ENCODE peak calls at places on chromosome 2, in six cellular contexts. One of them, this sample, is unnamed.

GRCh38 chr2:20189299-20189931 is 35.5 kb downstream of the SDC1 start:
- DNase-seq in ovary: no peak
- DNase-seq in HepG2: no peak
- DNase-seq in testis: no peak
- DNase-seq in Peyer's patch: no peak
- DNase-seq in stomach: no peak
- DNase-seq in this sample: no peak

GRCh38 chr2:62142054-62142453 is 53.9 kb upstream of the B3GNT2 start:
- DNase-seq in ovary: no peak
- DNase-seq in HepG2: no peak
- DNase-seq in testis: no peak
- DNase-seq in Peyer's patch: no peak
- DNase-seq in stomach: no peak
- DNase-seq in this sample: no peak

GRCh38 chr2:180622122-180622918 is 358.1 kb upstream of the UBE2E3 start:
- DNase-seq in ovary: no peak
- DNase-seq in HepG2: no peak
- DNase-seq in testis: no peak
- DNase-seq in Peyer's patch: no peak
- DNase-seq in stomach: no peak
- DNase-seq in this sample: no peak

GRCh38 chr2:190514676-190515075 is 19.8 kb downstream of the NEMP2 start:
- DNase-seq in ovary: no peak
- DNase-seq in HepG2: no peak
- DNase-seq in testis: no peak
- DNase-seq in Peyer's patch: no peak
- DNase-seq in stomach: no peak
- DNase-seq in this sample: no peak

GRCh38 chr2:42128731-42129486 is 40.2 kb upstream of the EML4 start:
- DNase-seq in ovary: no peak
- DNase-seq in HepG2: no peak
- DNase-seq in testis: no peak
- DNase-seq in Peyer's patch: no peak
- DNase-seq in stomach: no peak
- DNase-seq in this sample: no peak

GRCh38 chr2:111534816-111535803 is 348.9 kb downstream of the ANAPC1 start:
- DNase-seq in ovary: no peak
- DNase-seq in HepG2: peak
- DNase-seq in testis: no peak
- DNase-seq in Peyer's patch: peak
- DNase-seq in stomach: no peak
- DNase-seq in this sample: no peak

GRCh38 chr2:25234756-25235155 is 66.4 kb upstream of the POMC start:
- DNase-seq in ovary: no peak
- DNase-seq in HepG2: no peak
- DNase-seq in testis: no peak
- DNase-seq in Peyer's patch: no peak
- DNase-seq in stomach: no peak
- DNase-seq in this sample: no peak

GRCh38 chr2:122145805-122146204 is 390.4 kb downstream of the TSN start:
- DNase-seq in ovary: no peak
- DNase-seq in HepG2: no peak
- DNase-seq in testis: no peak
- DNase-seq in Peyer's patch: no peak
- DNase-seq in stomach: no peak
- DNase-seq in this sample: no peak

GRCh38 chr2:236240228-236240990 is 23.8 kb downstream of the ASB18 start:
- DNase-seq in ovary: no peak
- DNase-seq in HepG2: no peak
- DNase-seq in testis: no peak
- DNase-seq in Peyer's patch: no peak
- DNase-seq in stomach: no peak
- DNase-seq in this sample: peak

GRCh38 chr2:11160731-11161455 is 5.6 kb downstream of the SLC66A3 start:
- DNase-seq in ovary: no peak
- DNase-seq in HepG2: no peak
- DNase-seq in testis: no peak
- DNase-seq in Peyer's patch: no peak
- DNase-seq in stomach: no peak
- DNase-seq in this sample: no peak
- TF ChIP-seq POLR2A in ovary: no peak
- TF ChIP-seq POLR2A in HepG2: no peak
- TF ChIP-seq POLR2A in testis: no peak
- TF ChIP-seq POLR2A in Peyer's patch: no peak
- TF ChIP-seq POLR2A in stomach: no peak
- TF ChIP-seq POLR2A in this sample: no peak

GRCh38 chr2:155266579-155266978 is 568.1 kb downstream of the KCNJ3 start:
- DNase-seq in ovary: no peak
- DNase-seq in HepG2: no peak
- DNase-seq in testis: no peak
- DNase-seq in Peyer's patch: no peak
- DNase-seq in stomach: no peak
- DNase-seq in this sample: no peak
- TF ChIP-seq CTCF in ovary: no peak
- TF ChIP-seq CTCF in HepG2: peak
- TF ChIP-seq CTCF in testis: no peak
- TF ChIP-seq CTCF in Peyer's patch: no peak
- TF ChIP-seq CTCF in stomach: no peak
- TF ChIP-seq CTCF in this sample: no peak

DNA sequence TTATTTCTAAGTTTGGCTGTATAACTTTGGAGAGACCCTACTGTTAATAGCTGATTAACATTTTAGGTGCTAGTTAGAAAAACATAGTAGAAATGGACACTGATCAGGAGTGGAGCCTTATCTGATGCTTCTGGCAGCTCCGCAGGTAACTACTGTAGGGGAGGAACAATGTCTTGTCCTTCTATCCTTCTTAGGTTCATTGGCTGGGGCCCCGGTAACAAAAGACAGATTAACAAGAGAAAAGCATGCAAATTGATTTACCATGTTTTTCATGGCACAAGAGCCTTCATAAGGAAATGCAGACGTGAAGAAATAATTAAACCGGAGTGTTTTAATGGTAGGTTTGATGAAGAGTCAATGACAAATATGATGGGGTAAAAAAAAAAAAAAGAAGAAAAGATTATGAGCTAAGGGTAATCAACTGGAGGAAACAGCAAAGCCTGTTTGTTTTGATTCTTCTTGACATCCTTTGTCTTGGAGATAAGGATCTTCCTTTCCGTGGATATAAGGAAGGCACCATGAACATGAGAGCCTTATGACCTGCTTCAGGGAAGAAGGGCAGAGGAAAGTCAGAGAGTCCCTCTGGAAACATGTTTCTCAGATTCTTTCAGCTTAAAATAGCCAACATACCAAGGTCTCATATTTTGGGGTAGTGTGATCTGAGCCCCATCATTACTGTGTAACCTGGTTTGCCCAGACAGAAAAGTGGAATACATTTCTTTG is 62.4 kb upstream of the GCFC2 start:
- DNase-seq in ovary: no peak
- DNase-seq in HepG2: no peak
- DNase-seq in testis: no peak
- DNase-seq in Peyer's patch: no peak
- DNase-seq in stomach: no peak
- DNase-seq in this sample: no peak
- H3K4me3 ChIP-seq in ovary: no peak
- H3K4me3 ChIP-seq in HepG2: no peak
- H3K4me3 ChIP-seq in testis: no peak
- H3K4me3 ChIP-seq in Peyer's patch: no peak
- H3K4me3 ChIP-seq in stomach: no peak
- H3K4me3 ChIP-seq in this sample: no peak

GRCh38 chr2:18915227-18915626 is 325.9 kb upstream of the NT5C1B start:
- DNase-seq in ovary: no peak
- DNase-seq in HepG2: no peak
- DNase-seq in testis: no peak
- DNase-seq in Peyer's patch: no peak
- DNase-seq in stomach: no peak
- DNase-seq in this sample: no peak
- TF ChIP-seq POLR2A in ovary: no peak
- TF ChIP-seq POLR2A in HepG2: no peak
- TF ChIP-seq POLR2A in testis: no peak
- TF ChIP-seq POLR2A in Peyer's patch: no peak
- TF ChIP-seq POLR2A in stomach: no peak
- TF ChIP-seq POLR2A in this sample: no peak

GRCh38 chr2:85826990-85827878 is 61.6 kb downstream of the ST3GAL5 start:
- DNase-seq in ovary: peak
- DNase-seq in HepG2: peak
- DNase-seq in testis: peak
- DNase-seq in Peyer's patch: peak
- DNase-seq in stomach: peak
- DNase-seq in this sample: peak
- TF ChIP-seq CTCF in ovary: peak
- TF ChIP-seq CTCF in HepG2: peak
- TF ChIP-seq CTCF in testis: peak
- TF ChIP-seq CTCF in Peyer's patch: peak
- TF ChIP-seq CTCF in stomach: peak
- TF ChIP-seq CTCF in this sample: peak

DNA sequence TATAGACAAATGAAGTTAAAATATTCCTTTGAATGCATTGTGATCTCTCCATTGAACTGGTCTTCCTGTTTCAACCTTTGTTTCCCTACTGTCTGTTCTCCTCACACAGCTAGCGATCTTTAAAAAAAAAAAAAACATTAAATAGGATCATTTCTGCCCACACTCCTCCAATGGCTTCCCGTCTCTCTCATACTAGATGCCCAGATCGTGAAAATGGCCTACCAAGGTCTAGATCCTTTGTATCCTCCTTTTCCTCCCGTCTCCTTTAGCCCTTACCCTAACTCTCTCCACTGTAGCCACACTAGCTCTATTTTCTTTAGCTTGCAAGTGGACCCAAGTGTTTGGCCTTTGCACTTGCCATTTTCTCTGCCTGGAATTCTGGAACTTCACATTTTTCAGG is 2.5 kb downstream of the FAM171B start:
- DNase-seq in ovary: no peak
- DNase-seq in HepG2: no peak
- DNase-seq in testis: no peak
- DNase-seq in Peyer's patch: no peak
- DNase-seq in stomach: no peak
- DNase-seq in this sample: no peak
- H3K4me3 ChIP-seq in ovary: no peak
- H3K4me3 ChIP-seq in HepG2: no peak
- H3K4me3 ChIP-seq in testis: no peak
- H3K4me3 ChIP-seq in Peyer's patch: no peak
- H3K4me3 ChIP-seq in stomach: no peak
- H3K4me3 ChIP-seq in this sample: no peak

DNA sequence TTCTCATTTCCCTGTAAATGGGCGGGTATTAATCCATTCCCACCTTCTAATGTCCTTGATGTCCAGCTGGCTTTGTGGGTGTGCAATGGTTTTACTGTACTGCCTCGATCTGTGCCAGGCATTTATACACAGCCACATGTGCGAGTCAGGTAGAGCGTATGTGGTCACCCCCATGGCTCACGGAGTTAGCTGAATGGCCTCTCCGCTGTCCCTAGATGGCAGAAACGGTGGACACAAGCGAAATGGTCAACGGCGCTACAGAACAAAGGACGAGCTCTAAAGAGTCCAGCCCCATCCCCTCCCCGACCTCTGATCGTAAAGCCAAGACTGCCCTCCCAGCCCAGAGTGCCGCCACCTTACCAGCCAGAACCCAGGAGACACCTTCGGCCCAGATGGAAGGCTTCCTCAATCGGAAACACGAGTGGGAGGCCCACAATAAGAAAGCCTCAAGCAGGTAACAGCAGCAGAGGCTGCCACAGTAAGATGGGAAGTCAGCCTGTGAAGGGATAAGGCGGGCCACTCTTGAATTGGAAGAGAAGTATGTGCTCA is 59.1 kb upstream of the EML6 start:
- DNase-seq in ovary: no peak
- DNase-seq in HepG2: no peak
- DNase-seq in testis: no peak
- DNase-seq in Peyer's patch: no peak
- DNase-seq in stomach: no peak
- DNase-seq in this sample: no peak
- TF ChIP-seq POLR2A in ovary: no peak
- TF ChIP-seq POLR2A in HepG2: no peak
- TF ChIP-seq POLR2A in testis: no peak
- TF ChIP-seq POLR2A in Peyer's patch: no peak
- TF ChIP-seq POLR2A in stomach: no peak
- TF ChIP-seq POLR2A in this sample: no peak

GRCh38 chr2:72147971-72148369 is 308 bp upstream of the CYP26B1 start:
- DNase-seq in ovary: no peak
- DNase-seq in HepG2: no peak
- DNase-seq in testis: no peak
- DNase-seq in Peyer's patch: no peak
- DNase-seq in stomach: no peak
- DNase-seq in this sample: peak

GRCh38 chr2:72148975-72149555 is 1.4 kb upstream of the CYP26B1 start:
- DNase-seq in ovary: peak
- DNase-seq in HepG2: no peak
- DNase-seq in testis: peak
- DNase-seq in Peyer's patch: peak
- DNase-seq in stomach: peak
- DNase-seq in this sample: no peak

GRCh38 chr2:72149556-72150156 is 2.0 kb upstream of the CYP26B1 start:
- DNase-seq in ovary: no peak
- DNase-seq in HepG2: no peak
- DNase-seq in testis: no peak
- DNase-seq in Peyer's patch: no peak
- DNase-seq in stomach: peak
- DNase-seq in this sample: peak

GRCh38 chr2:72147303-72147970 is at the start of gene CYP26B1:
- DNase-seq in ovary: peak
- DNase-seq in HepG2: no peak
- DNase-seq in testis: no peak
- DNase-seq in Peyer's patch: peak
- DNase-seq in stomach: peak
- DNase-seq in this sample: no peak

DNA sequence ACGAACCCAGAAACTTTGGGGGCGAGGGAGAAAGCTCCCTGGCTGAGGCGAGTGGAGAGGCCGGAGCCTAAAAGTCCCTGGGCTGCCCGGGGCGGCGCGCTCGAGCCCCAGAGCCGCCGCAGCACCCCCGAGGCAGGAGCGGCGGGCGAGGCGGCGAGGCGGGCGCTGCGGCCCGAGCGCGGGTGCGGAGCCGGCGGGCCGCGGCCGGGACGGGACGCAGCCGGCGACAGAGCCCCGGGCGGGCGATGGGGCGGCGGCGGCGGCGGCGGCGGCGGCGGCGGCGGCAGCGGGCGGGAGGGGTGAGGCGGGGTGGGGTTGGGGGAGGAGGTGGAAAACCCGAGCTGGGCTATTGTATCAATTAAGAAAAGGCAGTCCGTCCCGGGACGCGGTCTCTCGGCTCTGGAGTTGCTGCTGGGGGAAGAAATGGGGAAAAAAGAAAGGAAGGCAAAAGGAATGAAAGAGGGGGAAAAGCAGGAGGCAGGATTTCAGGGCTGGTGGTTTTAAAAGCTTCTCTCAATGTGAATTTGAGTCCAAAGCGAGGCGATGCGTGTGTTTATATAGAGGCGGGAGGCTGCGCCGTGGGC is 821 bp upstream of the CYP26B1 start:
- DNase-seq in ovary: peak
- DNase-seq in HepG2: no peak
- DNase-seq in testis: no peak
- DNase-seq in Peyer's patch: peak
- DNase-seq in stomach: peak
- DNase-seq in this sample: no peak
- TF ChIP-seq CTCF in ovary: no peak
- TF ChIP-seq CTCF in HepG2: no peak
- TF ChIP-seq CTCF in testis: no peak
- TF ChIP-seq CTCF in Peyer's patch: no peak
- TF ChIP-seq CTCF in stomach: no peak
- TF ChIP-seq CTCF in this sample: no peak